ENCODE peak calls at places on chromosomes 13 and 19, in seven cellular contexts. G is kidney epithelial cell, Y is ovary, V is MV-4-11, E is tibial nerve, J is AG09309, Q is EH. L is an unnamed sample.

GRCh38 chr19:41324231-41324702 is 14.3 kb downstream of the CCDC97 start:
- DNase-seq in Y (no peak), G (no peak), V (peak), J (no peak), Q (no peak), E (no peak), L (no peak)

GRCh38 chr19:44737238-44738160 is 11.0 kb upstream of the BCL3 start:
- DNase-seq in Y (peak), G (no peak), E (no peak), V (peak), J (peak), Q (peak), L (no peak)

GRCh38 chr19:6737873-6738725 is 719 bp upstream of the GPR108 start:
- DNase-seq in V (peak), Q (peak), E (peak), Y (peak), J (peak), G (no peak), L (peak)

GRCh38 chr19:22532388-22533310 is 101.5 kb upstream of the ZNF492 start:
- DNase-seq in Q (no peak), E (peak), G (no peak), J (no peak), V (no peak), Y (peak), L (peak)

GRCh38 chr19:47723573-47723923 is 10.3 kb downstream of the EHD2 start:
- DNase-seq in J (peak), E (peak), Y (peak), Q (peak), G (peak), V (peak), L (no peak)

GRCh38 chr13:114070098-114070799 is 62.2 kb downstream of the RASA3 start:
- DNase-seq in J (no peak), V (no peak), Y (peak), G (no peak), E (no peak), Q (no peak), L (peak)

GRCh38 chr13:83333614-83334388 is 548.5 kb downstream of the SLITRK1 start:
- DNase-seq in Y (no peak), G (no peak), Q (no peak), E (no peak), V (no peak), J (no peak), L (no peak)

GRCh38 chr13:38804061-38804460 is 117.2 kb downstream of the FREM2 start:
- DNase-seq in V (no peak), Q (no peak), Y (no peak), J (no peak), G (no peak), E (no peak), L (no peak)

GRCh38 chr19:4829001-4829712 is 2.4 kb downstream of the TICAM1 start:
- DNase-seq in Q (no peak), Y (no peak), V (peak), G (no peak), J (no peak), E (no peak), L (no peak)

GRCh38 chr19:42281175-42282035 is 12.4 kb downstream of the CIC start:
- DNase-seq in G (no peak), V (peak), E (no peak), Q (peak), J (no peak), Y (peak), L (no peak)

GRCh38 chr19:18173572-18174294 is at the start of gene IFI30:
- DNase-seq in J (no peak), E (peak), Q (peak), Y (peak), G (no peak), V (peak), L (no peak)

GRCh38 chr13:113952151-113952982 is 21.5 kb downstream of the C13orf46 start:
- DNase-seq in V (no peak), J (no peak), E (no peak), G (no peak), Q (no peak), Y (no peak), L (no peak)

GRCh38 chr13:25988655-25989054 is 63.2 kb downstream of the SHISA2 start:
- DNase-seq in V (no peak), E (no peak), J (no peak), G (no peak), Q (no peak), Y (no peak), L (no peak)

GRCh38 chr19:11125994-11126685 is 29.4 kb downstream of the SPC24 start:
- DNase-seq in V (peak), J (no peak), E (peak), Y (peak), Q (peak), G (no peak), L (peak)

GRCh38 chr19:31330237-31330636 is 19.0 kb downstream of the TSHZ3 start:
- DNase-seq in J (no peak), E (no peak), Q (no peak), V (no peak), G (no peak), Y (no peak), L (no peak)

GRCh38 chr13:91351980-91352379 is 4.5 kb downstream of the MIR17HG start:
- DNase-seq in E (no peak), G (no peak), Q (no peak), Y (no peak), V (no peak), J (no peak), L (no peak)